ENCODE peak calls at places on chromosome 22, in nine cellular contexts. M is HCT116, Q is SK-N-SH, A is hepatocyte, B is GM23338, I is OCI-LY7, C is GM23248, F is PC-3, J is MM.1S. G is an unnamed sample.

GRCh38 chr22:25390297-25391240 is 171.1 kb downstream of the CRYBB2 start:
- DNase-seq in B (no peak), C (no peak), J (no peak), F (no peak), I (no peak), A (no peak), Q (no peak), M (no peak), G (no peak)

GRCh38 chr22:29071261-29072045 is 1.4 kb upstream of the KREMEN1 start:
- DNase-seq in J (peak), C (peak), I (no peak), B (peak), Q (no peak), M (no peak), F (peak), A (peak), G (peak)

GRCh38 chr22:47307326-47307725 is 544.9 kb downstream of the TBC1D22A start:
- DNase-seq in B (no peak), J (no peak), C (peak), A (no peak), Q (no peak), I (no peak), F (peak), M (no peak), G (no peak)

GRCh38 chr22:17390087-17390486 is 20.8 kb downstream of the CECR2 start:
- DNase-seq in F (no peak), I (no peak), J (no peak), M (no peak), B (no peak), Q (no peak), A (no peak), C (no peak), G (no peak)

GRCh38 chr22:29310863-29311339 is 4.5 kb downstream of the GAS2L1 start:
- DNase-seq in M (peak), B (peak), Q (peak), A (peak), F (peak), C (peak), J (no peak), I (no peak), G (peak)

GRCh38 chr22:47837703-47838102 is 1075.3 kb downstream of the TBC1D22A start:
- DNase-seq in F (peak), I (peak), A (peak), M (peak), B (peak), Q (peak), C (peak), J (peak), G (peak)

GRCh38 chr22:35524966-35525686 is 15.5 kb upstream of the RASD2 start:
- DNase-seq in J (no peak), F (no peak), M (no peak), Q (peak), I (no peak), A (peak), B (no peak), C (peak), G (no peak)

GRCh38 chr22:22342697-22343602 is 98.4 kb downstream of the VPREB1 start:
- DNase-seq in F (peak), J (peak), Q (peak), A (peak), I (peak), C (peak), M (peak), B (peak), G (peak)

GRCh38 chr22:26777402-26777801 is 120.0 kb downstream of the MIAT start:
- DNase-seq in J (no peak), A (no peak), F (peak), M (no peak), I (no peak), Q (no peak), B (peak), C (peak), G (no peak)

GRCh38 chr22:35214968-35215367 is 42.3 kb upstream of the HMGXB4 start:
- DNase-seq in F (no peak), A (no peak), B (no peak), J (no peak), Q (no peak), M (no peak), C (no peak), I (no peak), G (no peak)

GRCh38 chr22:31329029-31329428 is 17.1 kb downstream of the PATZ1 start:
- DNase-seq in A (no peak), Q (no peak), M (no peak), C (no peak), F (no peak), J (no peak), B (no peak), I (no peak), G (no peak)

GRCh38 chr22:31133911-31134310 is 6.4 kb downstream of the PLA2G3 start:
- DNase-seq in J (no peak), I (no peak), F (no peak), B (no peak), A (no peak), Q (peak), M (no peak), C (no peak), G (no peak)

GRCh38 chr22:31228425-31228824 is 16.3 kb downstream of the LIMK2 start:
- DNase-seq in J (no peak), A (no peak), B (no peak), I (no peak), F (no peak), Q (no peak), M (no peak), C (no peak), G (no peak)

GRCh38 chr22:45717787-45718186 is 46.2 kb downstream of the ATXN10 start:
- DNase-seq in Q (no peak), A (no peak), M (no peak), F (peak), I (no peak), J (no peak), B (no peak), C (peak), G (no peak)
- TF ChIP-seq EZH2phosphoT487 in Q (no peak), A (no peak), M (no peak), F (no peak), I (no peak), J (no peak), B (no peak), C (no peak), G (no peak)

GRCh38 chr22:46069518-46070214 is 80.7 kb upstream of the PPARA start:
- DNase-seq in A (no peak), M (peak), Q (peak), B (no peak), J (no peak), F (peak), I (peak), C (peak), G (no peak)
- TF ChIP-seq EZH2phosphoT487 in A (no peak), M (no peak), Q (no peak), B (no peak), J (no peak), F (no peak), I (no peak), C (no peak), G (no peak)

GRCh38 chr22:32473388-32473952 is 1.1 kb upstream of the FBXO7 start:
- DNase-seq in B (peak), A (peak), F (peak), I (peak), Q (peak), M (peak), C (peak), J (peak), G (peak)
- TF ChIP-seq EZH2phosphoT487 in B (no peak), A (no peak), F (no peak), I (no peak), Q (no peak), M (no peak), C (no peak), J (no peak), G (no peak)

GRCh38 chr22:27978317-27978716 is 59.3 kb upstream of the PITPNB start:
- DNase-seq in C (no peak), A (no peak), Q (no peak), F (no peak), J (no peak), I (no peak), B (no peak), M (no peak), G (no peak)

GRCh38 chr22:27982630-27983180 is 63.6 kb upstream of the PITPNB start:
- DNase-seq in F (no peak), B (no peak), A (no peak), Q (no peak), J (no peak), M (no peak), C (no peak), I (no peak), G (no peak)

GRCh38 chr22:27982106-27982505 is 63.0 kb upstream of the PITPNB start:
- DNase-seq in A (no peak), B (no peak), I (no peak), C (no peak), M (no peak), Q (no peak), J (no peak), F (no peak), G (no peak)

GRCh38 chr22:27978875-27979274 is 59.8 kb upstream of the PITPNB start:
- DNase-seq in F (no peak), I (no peak), J (no peak), C (no peak), A (no peak), B (no peak), Q (no peak), M (no peak), G (no peak)

GRCh38 chr22:27980424-27981148 is 61.5 kb upstream of the PITPNB start:
- DNase-seq in B (peak), Q (no peak), A (no peak), I (no peak), C (no peak), J (no peak), F (no peak), M (no peak), G (peak)
- TF ChIP-seq EZH2phosphoT487 in B (no peak), Q (no peak), A (no peak), I (no peak), C (no peak), J (no peak), F (no peak), M (no peak), G (no peak)

GRCh38 chr22:38177926-38178604 is 3.6 kb downstream of the PLA2G6 start:
- DNase-seq in B (peak), M (peak), J (no peak), Q (no peak), A (peak), F (peak), C (peak), I (no peak), G (peak)

GRCh38 chr22:38177044-38177443 is 4.6 kb downstream of the PLA2G6 start:
- DNase-seq in F (no peak), I (no peak), Q (no peak), A (no peak), M (no peak), J (peak), B (no peak), C (no peak), G (no peak)

GRCh38 chr22:38181453-38182200 is at the start of gene PLA2G6:
- DNase-seq in M (peak), C (peak), Q (peak), J (peak), I (peak), B (peak), A (peak), F (peak), G (peak)

GRCh38 chr22:38184788-38185187 is 3.2 kb upstream of the PLA2G6 start:
- DNase-seq in I (no peak), J (no peak), B (no peak), A (no peak), F (no peak), C (no peak), M (no peak), Q (no peak), G (peak)

GRCh38 chr22:38180841-38181452 is 683 bp downstream of the PLA2G6 start:
- DNase-seq in C (peak), A (peak), F (peak), M (no peak), B (peak), J (peak), Q (no peak), I (peak), G (no peak)
- TF ChIP-seq EZH2phosphoT487 in C (no peak), A (no peak), F (no peak), M (no peak), B (no peak), J (no peak), Q (no peak), I (no peak), G (no peak)

GRCh38 chr22:36734171-36735058 is 30.9 kb upstream of the CACNG2 start:
- DNase-seq in B (no peak), J (no peak), A (no peak), Q (no peak), M (no peak), C (peak), F (peak), I (no peak), G (no peak)

GRCh38 chr22:36733271-36733670 is 29.7 kb upstream of the CACNG2 start:
- DNase-seq in J (no peak), Q (no peak), I (no peak), B (no peak), M (no peak), F (no peak), C (no peak), A (no peak), G (no peak)

GRCh38 chr22:36730176-36730858 is 26.8 kb upstream of the CACNG2 start:
- DNase-seq in B (no peak), M (no peak), Q (no peak), I (no peak), J (no peak), C (peak), A (no peak), F (no peak), G (no peak)

GRCh38 chr22:36731916-36732315 is 28.4 kb upstream of the CACNG2 start:
- DNase-seq in Q (no peak), M (no peak), C (no peak), I (no peak), F (no peak), J (no peak), B (no peak), A (no peak), G (no peak)

DNA sequence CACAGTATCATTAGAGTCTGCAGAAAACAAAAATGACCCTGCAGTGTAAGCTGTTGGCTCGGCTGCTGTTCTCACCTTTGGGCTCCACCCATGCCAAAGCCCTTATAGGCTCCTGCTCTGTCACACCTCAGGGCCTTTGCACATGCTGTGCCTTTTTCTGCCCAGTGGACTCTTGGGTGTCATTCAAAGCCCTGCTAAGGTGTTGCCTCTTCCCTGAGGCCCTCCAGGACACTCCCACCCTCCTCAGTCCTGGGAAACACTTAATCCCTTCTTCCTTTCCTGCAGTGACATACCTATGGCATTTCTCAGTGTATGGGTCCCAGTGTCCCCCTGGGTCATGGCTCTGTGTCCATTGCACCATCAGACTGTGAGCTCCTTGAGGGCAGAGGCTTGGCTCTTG is 29.1 kb upstream of the CACNG2 start:
- DNase-seq in J (no peak), Q (no peak), B (no peak), A (no peak), C (no peak), M (no peak), I (no peak), F (no peak), G (no peak)
- TF ChIP-seq EZH2phosphoT487 in J (no peak), Q (no peak), B (no peak), A (no peak), C (no peak), M (no peak), I (no peak), F (no peak), G (no peak)

DNA sequence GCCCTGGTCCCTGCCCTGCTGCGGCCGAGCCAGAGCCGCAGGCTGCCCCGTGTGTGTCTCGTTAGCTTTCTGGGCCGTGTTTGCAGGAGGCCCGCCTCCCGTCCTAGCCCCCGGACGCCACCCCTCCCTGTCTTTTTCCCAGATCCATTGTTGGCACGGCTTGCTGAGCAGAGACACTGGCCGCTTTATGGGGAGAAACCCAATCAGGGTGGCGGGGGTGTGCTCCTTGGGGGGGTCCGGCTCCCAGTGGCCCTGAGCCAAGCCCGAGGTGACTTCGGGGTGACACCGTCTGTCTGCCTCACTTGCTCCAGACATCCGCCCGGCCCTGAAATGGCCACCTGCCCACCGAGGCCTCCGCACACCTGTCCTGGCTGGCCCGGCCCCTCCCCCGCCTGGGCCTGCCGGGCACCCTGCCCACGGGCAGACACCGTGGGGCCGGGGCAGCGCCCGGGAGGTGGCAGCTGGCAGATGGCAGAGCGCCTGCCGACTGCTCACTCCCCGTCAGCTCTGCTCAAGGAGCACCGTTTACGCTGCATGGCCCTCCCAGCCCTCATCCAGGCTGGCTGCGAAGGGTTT is 43.1 kb upstream of the PPARA start:
- DNase-seq in Q (peak), M (no peak), F (no peak), B (no peak), A (no peak), I (no peak), C (peak), J (no peak), G (no peak)
- TF ChIP-seq EZH2phosphoT487 in Q (no peak), M (no peak), F (no peak), B (no peak), A (no peak), I (no peak), C (no peak), J (no peak), G (no peak)

DNA sequence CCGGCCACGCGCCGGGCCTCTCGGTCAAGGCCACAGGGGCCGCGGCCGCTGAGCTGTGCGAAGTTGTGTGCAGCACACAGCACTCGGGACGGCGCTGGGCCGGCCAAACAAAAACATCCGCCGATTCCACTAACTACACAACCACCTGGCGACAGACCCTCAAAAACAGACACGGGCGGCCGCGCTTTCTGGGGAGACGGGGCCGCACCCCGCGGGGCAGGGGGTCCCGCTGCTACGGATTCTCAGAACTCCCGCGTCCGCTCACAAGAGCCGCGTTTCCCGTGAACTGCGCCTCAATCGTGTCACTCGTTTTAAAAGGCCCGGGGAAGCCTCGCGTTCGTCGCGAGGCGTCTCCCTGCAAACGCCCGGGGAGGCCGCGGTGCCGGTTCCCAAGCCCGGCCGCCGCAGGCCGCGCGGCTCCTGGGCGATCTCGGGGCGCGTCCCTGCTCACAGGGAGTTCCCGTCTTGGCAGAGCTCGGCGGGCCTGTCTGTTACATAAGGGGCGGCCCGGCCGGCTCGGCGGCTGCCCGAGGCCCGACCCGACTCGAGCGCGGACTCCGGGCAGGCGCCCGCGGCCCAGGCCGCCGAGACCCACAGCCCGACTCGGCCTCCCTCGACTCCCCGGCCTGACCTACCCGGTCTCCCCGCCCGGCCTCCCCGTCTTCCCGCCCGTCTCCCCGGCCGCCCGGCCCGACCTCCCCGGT is 918 bp downstream of the BRD1 start:
- DNase-seq in C (peak), A (peak), M (no peak), Q (peak), F (no peak), I (peak), B (peak), J (peak), G (peak)
- TF ChIP-seq EZH2phosphoT487 in C (no peak), A (no peak), M (no peak), Q (no peak), F (no peak), I (no peak), B (no peak), J (no peak), G (no peak)

GRCh38 chr22:20397498-20397897 is 3.5 kb downstream of the ZNF74 start:
- DNase-seq in F (no peak), M (no peak), A (no peak), J (no peak), C (no peak), Q (no peak), B (no peak), I (no peak), G (no peak)

GRCh38 chr22:20396639-20397038 is 2.7 kb downstream of the ZNF74 start:
- DNase-seq in I (no peak), A (no peak), M (no peak), J (no peak), Q (no peak), B (no peak), F (no peak), C (peak), G (no peak)

GRCh38 chr22:20393705-20394476 is at the start of gene ZNF74:
- DNase-seq in Q (peak), B (peak), M (peak), F (peak), I (no peak), J (peak), A (peak), C (peak), G (peak)

GRCh38 chr22:20395897-20396287 is 1.9 kb downstream of the ZNF74 start:
- DNase-seq in A (no peak), F (no peak), B (no peak), C (no peak), I (no peak), Q (no peak), J (no peak), M (no peak), G (no peak)

GRCh38 chr22:20395181-20395896 is 1.4 kb downstream of the ZNF74 start:
- DNase-seq in I (no peak), B (no peak), M (no peak), Q (peak), F (no peak), A (no peak), C (no peak), J (no peak), G (no peak)
- TF ChIP-seq EZH2phosphoT487 in I (no peak), B (no peak), M (no peak), Q (no peak), F (no peak), A (no peak), C (no peak), J (no peak), G (no peak)

DNA sequence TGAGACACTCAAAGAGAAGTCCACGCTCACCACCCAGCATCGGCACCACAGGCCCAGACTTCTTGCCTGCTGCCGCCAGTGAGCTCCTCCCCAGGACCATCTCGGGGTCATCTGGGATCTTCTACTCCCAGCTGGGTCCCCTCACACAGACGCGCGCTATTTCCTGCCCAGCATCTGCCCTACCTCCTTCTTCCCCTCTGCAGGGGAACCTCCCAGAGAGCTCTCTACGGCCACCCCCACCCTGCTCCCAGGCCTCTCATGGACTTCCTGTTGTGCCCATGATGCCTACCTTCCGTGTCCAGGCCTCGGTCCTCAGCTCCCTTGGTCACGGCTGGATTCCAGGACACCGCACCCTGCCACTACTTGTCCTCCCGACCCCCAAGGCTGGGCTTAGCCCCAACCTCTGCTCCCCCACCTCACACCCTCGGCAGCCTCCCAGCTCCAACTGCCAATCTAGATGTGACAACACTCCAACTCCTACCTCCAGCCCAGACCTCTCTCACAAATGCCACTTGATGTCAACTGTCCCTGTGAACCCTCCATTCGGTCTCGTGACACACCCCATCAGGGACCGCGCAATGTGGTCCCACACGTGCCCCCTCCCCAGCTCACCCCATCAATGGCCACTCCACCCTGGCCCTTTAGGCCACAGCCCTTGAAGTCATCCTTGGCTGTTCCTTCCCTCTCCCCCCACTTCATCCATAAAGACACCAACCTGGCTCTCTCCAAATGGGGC is 45.3 kb downstream of the SGSM3 start:
- DNase-seq in Q (no peak), B (no peak), A (no peak), I (peak), J (no peak), C (no peak), F (no peak), M (no peak), G (no peak)
- TF ChIP-seq EZH2phosphoT487 in Q (no peak), B (no peak), A (no peak), I (no peak), J (no peak), C (no peak), F (no peak), M (no peak), G (no peak)